ENCODE peak calls at places on chromosomes 3 and 15, in six cellular contexts. O is thoracic aorta; B is tibial nerve; N is activated effector memory CD4-positive, alpha-beta T cell treated with anti-CD3 and anti-CD28 coated beads, Interleukin-2, amount 50 U/mL, for 16 hours; L is PC-3; Z is body of pancreas. T is an unnamed sample.

GRCh38 chr3:152011812-152012735 is 138.6 kb downstream of the SUCNR1 start:
- DNase-seq in L (no peak), O (no peak), Z (no peak), B (no peak), N (no peak), T (no peak)

GRCh38 chr3:195097331-195098255 is 173.4 kb downstream of the XXYLT1 start:
- DNase-seq in N (no peak), L (no peak), Z (no peak), O (no peak), B (no peak), T (no peak)

GRCh38 chr3:96958856-96959255 is 144.5 kb downstream of the EPHA6 start:
- DNase-seq in L (no peak), O (no peak), B (no peak), N (no peak), Z (no peak), T (no peak)

GRCh38 chr3:193502871-193503270 is 51.8 kb downstream of the ATP13A4 start:
- DNase-seq in N (no peak), B (no peak), Z (no peak), L (no peak), O (no peak), T (no peak)

GRCh38 chr3:71504250-71505036 is 79.1 kb downstream of the FOXP1 start:
- DNase-seq in Z (peak; percentile 31), L (peak; percentile 92), B (no peak), O (no peak), N (peak; percentile 82), T (no peak)

GRCh38 chr3:108489776-108490175 is 20.6 kb downstream of the MYH15 start:
- DNase-seq in N (no peak), O (no peak), Z (peak; percentile 26), B (no peak), L (peak; percentile 71), T (peak; percentile 41)

GRCh38 chr15:42138968-42139386 is 17.5 kb downstream of the PLA2G4F start:
- DNase-seq in O (no peak), L (no peak), B (no peak), N (no peak), Z (no peak), T (no peak)

GRCh38 chr15:28955160-28955502 is 69.4 kb downstream of the APBA2 start:
- DNase-seq in Z (no peak), B (no peak), N (no peak), O (no peak), L (peak; percentile 79), T (no peak)

GRCh38 chr15:99452728-99453643 is 112.8 kb upstream of the MEF2A start:
- DNase-seq in Z (peak; percentile 86), L (no peak), N (peak; percentile 55), O (peak; percentile 82), B (peak; percentile 60), T (peak; percentile 66)

GRCh38 chr3:78839710-78840109 is 928.1 kb downstream of the ROBO1 start:
- DNase-seq in N (no peak), L (peak; percentile 65), Z (no peak), O (no peak), B (no peak), T (no peak)

GRCh38 chr3:111368061-111368460 is 173.9 kb upstream of the CD96 start:
- DNase-seq in O (no peak), N (no peak), B (no peak), L (no peak), Z (no peak), T (no peak)